ENCODE peak calls at places on chromosomes 2 and 18, in nine cellular contexts. A is WERI-Rb-1; V is CD8-positive, alpha-beta T cell; U is left lung; N is K562; E is AG04450; F is AG10803; D is left ventricle myocardium inferior; C is right lobe of liver. P is an unnamed sample.

GRCh38 chr2:128379021-128380005 is 60.6 kb upstream of the HS6ST1 start:
- DNase-seq in U (peak), A (no peak), N (no peak), F (peak), D (peak), V (no peak), E (peak), C (peak), P (peak)

GRCh38 chr2:69694894-69695849 is 46.8 kb upstream of the ANXA4 start:
- DNase-seq in A (no peak), N (no peak), V (no peak), C (no peak), U (no peak), E (no peak), D (no peak), F (peak), P (peak)

GRCh38 chr2:67465623-67466022 is 68.5 kb downstream of the ETAA1 start:
- DNase-seq in E (no peak), A (no peak), U (no peak), C (no peak), N (no peak), V (no peak), D (no peak), F (no peak), P (no peak)

GRCh38 chr2:25330273-25330672 is 11.5 kb downstream of the DNMT3A start:
- DNase-seq in F (no peak), D (peak), V (no peak), N (no peak), U (no peak), E (no peak), A (no peak), C (no peak), P (no peak)

GRCh38 chr18:36942264-36942663 is 113.3 kb downstream of the KIAA1328 start:
- DNase-seq in V (no peak), F (peak), U (no peak), A (peak), N (peak), E (peak), D (no peak), C (no peak), P (peak)

GRCh38 chr2:8986327-8986976 is 17.0 kb downstream of the MBOAT2 start:
- DNase-seq in E (no peak), C (no peak), A (peak), V (no peak), U (no peak), F (no peak), N (peak), D (no peak), P (no peak)

GRCh38 chr2:207467716-207468347 is 61.9 kb upstream of the CREB1 start:
- DNase-seq in V (no peak), E (peak), C (no peak), A (no peak), U (no peak), D (no peak), F (peak), N (no peak), P (peak)

GRCh38 chr2:192126912-192127311 is 67.8 kb downstream of the TMEFF2 start:
- DNase-seq in V (no peak), C (no peak), U (no peak), E (no peak), F (no peak), D (no peak), A (no peak), N (no peak), P (no peak)

GRCh38 chr2:238492905-238493304 is 66.2 kb downstream of the ASB1 start:
- DNase-seq in F (no peak), N (no peak), A (no peak), U (no peak), V (no peak), C (no peak), E (no peak), D (no peak), P (no peak)

GRCh38 chr18:57088883-57089282 is 58.0 kb upstream of the BOD1L2 start:
- DNase-seq in C (no peak), N (no peak), V (no peak), A (no peak), F (no peak), U (no peak), E (no peak), D (no peak), P (no peak)

GRCh38 chr2:168770796-168771195 is 31.6 kb upstream of the NOSTRIN start:
- DNase-seq in U (no peak), D (no peak), N (no peak), C (no peak), E (no peak), V (no peak), F (no peak), A (no peak), P (no peak)

GRCh38 chr2:11569636-11570035 is 35.8 kb downstream of the GREB1 start:
- DNase-seq in F (no peak), U (no peak), D (no peak), A (peak), V (no peak), C (no peak), E (no peak), N (no peak), P (no peak)

GRCh38 chr2:11220445-11220844 is 65.2 kb downstream of the SLC66A3 start:
- DNase-seq in N (no peak), E (no peak), U (no peak), A (no peak), V (no peak), C (no peak), F (no peak), D (no peak), P (no peak)

GRCh38 chr2:191678437-191679110 is 638 bp downstream of the NABP1 start:
- DNase-seq in N (peak), A (peak), F (no peak), E (no peak), C (peak), U (peak), V (peak), D (peak), P (peak)

GRCh38 chr2:138421315-138421970 is 80.1 kb upstream of the SPOPL start:
- DNase-seq in A (no peak), E (no peak), F (peak), N (no peak), V (no peak), D (no peak), U (no peak), C (no peak), P (no peak)

GRCh38 chr18:63505566-63506335 is 29.0 kb downstream of the SERPINB5 start:
- DNase-seq in E (no peak), F (peak), U (no peak), N (peak), A (peak), C (no peak), V (no peak), D (no peak), P (peak)

GRCh38 chr2:170813611-170814550 is 2.8 kb upstream of the GAD1 start:
- DNase-seq in F (peak), A (no peak), E (no peak), V (no peak), N (peak), C (no peak), D (no peak), U (no peak), P (peak)

GRCh38 chr2:69581774-69582581 is 61.6 kb downstream of the AAK1 start:
- DNase-seq in U (no peak), F (peak), A (no peak), D (no peak), E (no peak), C (peak), V (no peak), N (peak), P (no peak)

GRCh38 chr2:104289646-104290565 is 564.0 kb upstream of the POU3F3 start:
- DNase-seq in F (no peak), E (no peak), V (no peak), D (no peak), U (no peak), A (no peak), N (no peak), C (no peak), P (no peak)
- H3K4me3 ChIP-seq in F (no peak), E (no peak), V (no peak), D (no peak), U (no peak), A (no peak), N (no peak), C (no peak), P (no peak)

GRCh38 chr18:49059028-49059670 is 108.4 kb upstream of the SMAD7 start:
- DNase-seq in V (no peak), D (no peak), F (no peak), C (no peak), E (no peak), N (peak), U (no peak), A (peak), P (peak)
- TF ChIP-seq CTCF in V (no peak), D (peak), F (peak), C (peak), E (peak), N (peak), U (no peak), A (peak), P (peak)

GRCh38 chr2:180980185-180980942 is at the start of gene UBE2E3:
- DNase-seq in N (peak), A (peak), C (peak), F (peak), E (peak), V (peak), U (peak), D (peak), P (peak)

GRCh38 chr2:180979086-180979934 is 1.1 kb upstream of the UBE2E3 start:
- DNase-seq in E (peak), F (peak), U (no peak), D (no peak), V (no peak), C (no peak), A (no peak), N (peak), P (peak)

GRCh38 chr2:180983468-180984388 is 3.3 kb downstream of the UBE2E3 start:
- DNase-seq in V (peak), D (no peak), F (peak), E (no peak), C (no peak), A (peak), N (peak), U (no peak), P (peak)

GRCh38 chr2:180980943-180981898 is 816 bp downstream of the UBE2E3 start:
- DNase-seq in F (peak), U (peak), D (peak), V (peak), C (peak), E (no peak), A (peak), N (peak), P (peak)

DNA sequence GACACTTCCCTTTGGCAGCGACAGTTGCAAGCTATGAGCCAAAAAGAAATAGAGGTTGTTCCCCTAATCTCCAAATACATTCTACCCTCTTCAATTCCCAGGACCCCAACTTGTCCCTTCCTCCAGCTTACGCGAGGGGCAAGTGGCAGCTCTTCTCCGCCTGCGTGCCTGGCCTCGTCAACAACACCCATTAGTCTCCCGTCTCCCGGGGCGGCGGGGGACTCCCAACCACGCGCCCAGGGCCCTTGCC is 545 bp upstream of the UBE2E3 start:
- DNase-seq in V (no peak), C (no peak), F (no peak), A (no peak), E (no peak), D (no peak), N (no peak), U (no peak), P (no peak)
- H3K4me3 ChIP-seq in V (peak), C (peak), F (peak), A (peak), E (peak), D (peak), N (peak), U (peak), P (peak)

GRCh38 chr18:69002233-69002632 is 204.4 kb downstream of the CCDC102B start:
- DNase-seq in V (no peak), C (no peak), F (peak), A (no peak), D (no peak), U (no peak), N (no peak), E (no peak), P (no peak)
- TF ChIP-seq CTCF in V (no peak), C (no peak), F (peak), A (peak), D (peak), U (no peak), N (no peak), E (peak), P (no peak)

DNA sequence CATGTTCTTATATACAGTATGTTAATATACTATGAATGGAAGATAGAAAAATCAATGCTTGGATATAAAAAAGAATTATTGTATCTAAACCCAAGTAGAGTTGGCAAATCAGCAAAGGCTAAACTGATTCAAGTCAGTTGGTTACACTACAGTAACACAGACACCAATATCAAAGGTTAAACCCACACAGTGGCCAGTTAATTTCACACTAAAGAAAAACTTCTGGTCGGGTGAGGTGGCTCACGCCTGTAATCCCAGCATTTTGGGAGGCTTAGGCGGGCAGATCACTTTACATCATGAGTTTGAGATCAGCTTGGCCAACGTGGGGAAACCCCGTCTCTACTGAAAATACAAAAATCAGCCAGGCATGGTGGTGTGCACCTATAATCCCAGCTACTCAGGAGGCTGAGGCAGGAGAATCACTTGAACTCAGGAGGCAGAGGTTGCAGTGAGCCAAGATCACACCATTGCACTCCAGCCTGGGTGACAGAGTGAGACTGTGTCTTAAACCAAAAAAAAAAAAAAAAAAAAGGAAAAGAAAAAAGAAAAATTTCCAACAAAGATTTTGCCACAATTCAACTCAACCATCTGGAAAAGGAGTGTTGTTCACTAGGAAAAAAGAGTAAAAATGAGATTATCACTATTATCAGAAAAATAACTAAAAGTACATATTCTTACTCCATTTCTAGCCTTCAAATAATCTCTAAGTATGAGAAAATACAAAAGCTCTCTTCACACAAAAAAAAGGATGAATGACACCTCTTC is 8.9 kb downstream of the FBXO11 start:
- DNase-seq in N (no peak), A (no peak), D (no peak), U (no peak), F (no peak), V (no peak), C (no peak), E (no peak), P (no peak)
- H3K4me3 ChIP-seq in N (no peak), A (no peak), D (no peak), U (no peak), F (no peak), V (no peak), C (no peak), E (no peak), P (no peak)